ENCODE peak calls at places on chromosomes 16 and 17, in nine cellular contexts. One of them, this sample, is unnamed.

GRCh38 chr16:57600048-57600835 is 28.2 kb upstream of the ADGRG1 start:
- DNase-seq in ovary: no peak
- DNase-seq in kidney epithelial cell: no peak
- DNase-seq in nephron progenitor cell: peak; percentile 75
- DNase-seq in thoracic aorta: no peak
- DNase-seq in GM12865: peak; percentile 82
- DNase-seq in brain microvascular endothelial cell: peak; percentile 17
- DNase-seq in uterus: no peak
- DNase-seq in CD8-positive, alpha-beta T cell: no peak
- DNase-seq in this sample: peak; percentile 70

GRCh38 chr17:57406981-57407286 is 150.6 kb downstream of the MSI2 start:
- DNase-seq in GM12865: no peak
- DNase-seq in CD8-positive, alpha-beta T cell: no peak
- DNase-seq in ovary: no peak
- DNase-seq in thoracic aorta: no peak
- DNase-seq in brain microvascular endothelial cell: no peak
- DNase-seq in nephron progenitor cell: no peak
- DNase-seq in kidney epithelial cell: no peak
- DNase-seq in uterus: no peak
- DNase-seq in this sample: no peak

GRCh38 chr17:7237761-7238417 is 1.4 kb downstream of the PHF23 start:
- DNase-seq in thoracic aorta: no peak
- DNase-seq in nephron progenitor cell: peak; percentile 85
- DNase-seq in brain microvascular endothelial cell: peak; percentile 50
- DNase-seq in kidney epithelial cell: no peak
- DNase-seq in GM12865: peak; percentile 85
- DNase-seq in uterus: peak; percentile 85
- DNase-seq in ovary: peak; percentile 92
- DNase-seq in CD8-positive, alpha-beta T cell: peak; percentile 78
- DNase-seq in this sample: peak; percentile 62

GRCh38 chr17:18261146-18261515 is 669 bp downstream of the MIEF2 start:
- DNase-seq in CD8-positive, alpha-beta T cell: no peak
- DNase-seq in kidney epithelial cell: peak; percentile 69
- DNase-seq in ovary: peak; percentile 72
- DNase-seq in nephron progenitor cell: no peak
- DNase-seq in GM12865: peak; percentile 57
- DNase-seq in uterus: peak; percentile 63
- DNase-seq in brain microvascular endothelial cell: no peak
- DNase-seq in thoracic aorta: peak; percentile 52
- DNase-seq in this sample: peak; percentile 71

GRCh38 chr16:86578056-86578455 is 293 bp upstream of the FOXL1 start:
- DNase-seq in GM12865: no peak
- DNase-seq in brain microvascular endothelial cell: peak; percentile 83
- DNase-seq in CD8-positive, alpha-beta T cell: no peak
- DNase-seq in thoracic aorta: no peak
- DNase-seq in ovary: no peak
- DNase-seq in kidney epithelial cell: no peak
- DNase-seq in uterus: no peak
- DNase-seq in nephron progenitor cell: no peak
- DNase-seq in this sample: no peak

GRCh38 chr17:15076991-15077663 is 188.0 kb downstream of the PMP22 start:
- DNase-seq in thoracic aorta: no peak
- DNase-seq in brain microvascular endothelial cell: no peak
- DNase-seq in CD8-positive, alpha-beta T cell: no peak
- DNase-seq in kidney epithelial cell: no peak
- DNase-seq in nephron progenitor cell: no peak
- DNase-seq in ovary: no peak
- DNase-seq in uterus: no peak
- DNase-seq in GM12865: no peak
- DNase-seq in this sample: no peak

GRCh38 chr17:74658620-74659019 is 35.1 kb upstream of the CD300E start:
- DNase-seq in thoracic aorta: no peak
- DNase-seq in CD8-positive, alpha-beta T cell: no peak
- DNase-seq in uterus: no peak
- DNase-seq in kidney epithelial cell: no peak
- DNase-seq in nephron progenitor cell: no peak
- DNase-seq in ovary: no peak
- DNase-seq in brain microvascular endothelial cell: no peak
- DNase-seq in GM12865: no peak
- DNase-seq in this sample: no peak

GRCh38 chr17:78986048-78986648 is 6.4 kb upstream of the LGALS3BP start:
- DNase-seq in uterus: no peak
- DNase-seq in ovary: no peak
- DNase-seq in nephron progenitor cell: no peak
- DNase-seq in brain microvascular endothelial cell: peak; percentile 47
- DNase-seq in GM12865: peak; percentile 33
- DNase-seq in kidney epithelial cell: no peak
- DNase-seq in CD8-positive, alpha-beta T cell: peak; percentile 21
- DNase-seq in thoracic aorta: no peak
- DNase-seq in this sample: peak; percentile 22

GRCh38 chr17:63446218-63446980 is at the start of gene CYB561:
- DNase-seq in GM12865: peak; percentile 88
- DNase-seq in uterus: peak; percentile 77
- DNase-seq in brain microvascular endothelial cell: no peak
- DNase-seq in kidney epithelial cell: no peak
- DNase-seq in nephron progenitor cell: peak; percentile 82
- DNase-seq in thoracic aorta: no peak
- DNase-seq in ovary: peak; percentile 90
- DNase-seq in CD8-positive, alpha-beta T cell: peak; percentile 31
- DNase-seq in this sample: peak; percentile 85

GRCh38 chr17:41772218-41772585 is 14.3 kb downstream of the JUP start:
- DNase-seq in brain microvascular endothelial cell: no peak
- DNase-seq in thoracic aorta: no peak
- DNase-seq in CD8-positive, alpha-beta T cell: no peak
- DNase-seq in GM12865: no peak
- DNase-seq in kidney epithelial cell: no peak
- DNase-seq in uterus: no peak
- DNase-seq in nephron progenitor cell: no peak
- DNase-seq in ovary: no peak
- DNase-seq in this sample: no peak

GRCh38 chr16:64397042-64397441 is 724.8 kb downstream of the CDH11 start:
- DNase-seq in CD8-positive, alpha-beta T cell: no peak
- DNase-seq in brain microvascular endothelial cell: peak; percentile 75
- DNase-seq in uterus: no peak
- DNase-seq in kidney epithelial cell: no peak
- DNase-seq in thoracic aorta: no peak
- DNase-seq in GM12865: no peak
- DNase-seq in ovary: no peak
- DNase-seq in nephron progenitor cell: no peak
- DNase-seq in this sample: no peak

GRCh38 chr16:78122774-78123315 is 23.4 kb downstream of the WWOX start:
- DNase-seq in kidney epithelial cell: no peak
- DNase-seq in GM12865: peak; percentile 45
- DNase-seq in brain microvascular endothelial cell: peak; percentile 10
- DNase-seq in thoracic aorta: no peak
- DNase-seq in nephron progenitor cell: no peak
- DNase-seq in ovary: no peak
- DNase-seq in uterus: no peak
- DNase-seq in CD8-positive, alpha-beta T cell: no peak
- DNase-seq in this sample: peak; percentile 75

GRCh38 chr16:27398894-27399853 is 2.8 kb upstream of the IL21R start:
- DNase-seq in uterus: no peak
- DNase-seq in kidney epithelial cell: no peak
- DNase-seq in brain microvascular endothelial cell: no peak
- DNase-seq in thoracic aorta: no peak
- DNase-seq in ovary: no peak
- DNase-seq in GM12865: peak; percentile 90
- DNase-seq in CD8-positive, alpha-beta T cell: no peak
- DNase-seq in nephron progenitor cell: no peak
- DNase-seq in this sample: no peak

GRCh38 chr17:34237458-34237857 is 17.6 kb upstream of the CCL2 start:
- DNase-seq in thoracic aorta: no peak
- DNase-seq in nephron progenitor cell: no peak
- DNase-seq in GM12865: no peak
- DNase-seq in CD8-positive, alpha-beta T cell: no peak
- DNase-seq in kidney epithelial cell: no peak
- DNase-seq in brain microvascular endothelial cell: no peak
- DNase-seq in ovary: no peak
- DNase-seq in uterus: no peak
- DNase-seq in this sample: no peak

GRCh38 chr17:59652119-59652518 is 32.4 kb downstream of the CLTC start:
- DNase-seq in brain microvascular endothelial cell: peak; percentile 17
- DNase-seq in nephron progenitor cell: no peak
- DNase-seq in GM12865: no peak
- DNase-seq in ovary: no peak
- DNase-seq in thoracic aorta: no peak
- DNase-seq in kidney epithelial cell: no peak
- DNase-seq in uterus: no peak
- DNase-seq in CD8-positive, alpha-beta T cell: no peak
- DNase-seq in this sample: peak; percentile 11

GRCh38 chr17:676060-676745 is 38.4 kb downstream of the VPS53 start:
- DNase-seq in ovary: no peak
- DNase-seq in nephron progenitor cell: no peak
- DNase-seq in kidney epithelial cell: no peak
- DNase-seq in CD8-positive, alpha-beta T cell: no peak
- DNase-seq in thoracic aorta: no peak
- DNase-seq in GM12865: no peak
- DNase-seq in brain microvascular endothelial cell: no peak
- DNase-seq in uterus: no peak
- DNase-seq in this sample: no peak

GRCh38 chr16:7921360-7921759 is 588.7 kb downstream of the RBFOX1 start:
- DNase-seq in kidney epithelial cell: no peak
- DNase-seq in GM12865: no peak
- DNase-seq in nephron progenitor cell: no peak
- DNase-seq in brain microvascular endothelial cell: no peak
- DNase-seq in uterus: no peak
- DNase-seq in CD8-positive, alpha-beta T cell: no peak
- DNase-seq in ovary: no peak
- DNase-seq in thoracic aorta: no peak
- DNase-seq in this sample: no peak

GRCh38 chr16:3150346-3151218 is 15.8 kb downstream of the ZNF213 start:
- DNase-seq in uterus: peak; percentile 96
- DNase-seq in GM12865: peak; percentile 97
- DNase-seq in ovary: peak; percentile 96
- DNase-seq in nephron progenitor cell: peak; percentile 98
- DNase-seq in thoracic aorta: peak; percentile 82
- DNase-seq in CD8-positive, alpha-beta T cell: peak; percentile 94
- DNase-seq in kidney epithelial cell: peak; percentile 69
- DNase-seq in brain microvascular endothelial cell: peak; percentile 94
- DNase-seq in this sample: peak; percentile 98

GRCh38 chr16:3149193-3149530 is 14.3 kb downstream of the ZNF213 start:
- DNase-seq in thoracic aorta: no peak
- DNase-seq in brain microvascular endothelial cell: no peak
- DNase-seq in nephron progenitor cell: no peak
- DNase-seq in ovary: no peak
- DNase-seq in GM12865: no peak
- DNase-seq in uterus: no peak
- DNase-seq in CD8-positive, alpha-beta T cell: no peak
- DNase-seq in kidney epithelial cell: no peak
- DNase-seq in this sample: no peak

GRCh38 chr16:3147757-3148104 is 12.9 kb downstream of the ZNF213 start:
- DNase-seq in ovary: no peak
- DNase-seq in CD8-positive, alpha-beta T cell: no peak
- DNase-seq in kidney epithelial cell: no peak
- DNase-seq in brain microvascular endothelial cell: no peak
- DNase-seq in thoracic aorta: no peak
- DNase-seq in nephron progenitor cell: no peak
- DNase-seq in GM12865: no peak
- DNase-seq in uterus: no peak
- DNase-seq in this sample: no peak

GRCh38 chr16:3148256-3149192 is 13.7 kb downstream of the ZNF213 start:
- DNase-seq in GM12865: no peak
- DNase-seq in CD8-positive, alpha-beta T cell: no peak
- DNase-seq in brain microvascular endothelial cell: no peak
- DNase-seq in thoracic aorta: no peak
- DNase-seq in nephron progenitor cell: no peak
- DNase-seq in uterus: no peak
- DNase-seq in ovary: no peak
- DNase-seq in kidney epithelial cell: no peak
- DNase-seq in this sample: no peak

GRCh38 chr16:3149630-3150345 is 15.0 kb downstream of the ZNF213 start:
- DNase-seq in uterus: peak; percentile 60
- DNase-seq in GM12865: peak; percentile 80
- DNase-seq in nephron progenitor cell: peak; percentile 79
- DNase-seq in thoracic aorta: no peak
- DNase-seq in CD8-positive, alpha-beta T cell: peak; percentile 66
- DNase-seq in brain microvascular endothelial cell: peak; percentile 56
- DNase-seq in ovary: peak; percentile 81
- DNase-seq in kidney epithelial cell: no peak
- DNase-seq in this sample: peak; percentile 64
- TF ChIP-seq CTCF in uterus: peak; percentile 19
- TF ChIP-seq CTCF in GM12865: peak; percentile 57
- TF ChIP-seq CTCF in nephron progenitor cell: peak; percentile 36
- TF ChIP-seq CTCF in thoracic aorta: peak; percentile 25
- TF ChIP-seq CTCF in CD8-positive, alpha-beta T cell: peak; percentile 24
- TF ChIP-seq CTCF in brain microvascular endothelial cell: peak; percentile 68
- TF ChIP-seq CTCF in ovary: peak; percentile 37
- TF ChIP-seq CTCF in kidney epithelial cell: peak; percentile 64
- TF ChIP-seq CTCF in this sample: peak; percentile 44

DNA sequence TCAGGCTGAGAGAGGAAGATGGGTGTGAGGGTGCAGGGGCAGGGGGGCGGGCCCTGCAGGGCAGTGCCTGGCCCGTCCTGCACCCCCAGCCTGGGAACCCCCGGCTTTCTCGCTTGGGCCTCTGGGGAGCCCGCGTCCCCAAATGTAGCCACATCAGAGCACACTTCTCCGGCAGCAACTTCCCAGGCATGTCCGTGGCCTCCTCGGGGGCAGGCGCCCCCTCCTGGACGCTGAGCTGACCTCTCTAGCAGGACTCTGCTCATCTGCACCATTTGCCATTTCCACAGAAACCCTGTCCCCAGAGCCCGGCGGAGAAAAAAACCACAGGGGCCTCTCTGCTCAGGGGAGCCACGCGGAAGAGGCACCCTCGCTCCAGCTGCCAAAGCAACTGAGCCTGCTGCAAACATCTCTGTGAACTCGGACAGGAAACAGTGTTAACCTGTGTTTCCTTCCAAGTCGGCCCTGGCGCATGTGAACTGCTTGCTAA is 63.4 kb downstream of the KLHDC4 start:
- DNase-seq in kidney epithelial cell: no peak
- DNase-seq in nephron progenitor cell: peak; percentile 67
- DNase-seq in uterus: no peak
- DNase-seq in ovary: peak; percentile 52
- DNase-seq in GM12865: peak; percentile 84
- DNase-seq in CD8-positive, alpha-beta T cell: peak; percentile 34
- DNase-seq in thoracic aorta: no peak
- DNase-seq in brain microvascular endothelial cell: peak; percentile 16
- DNase-seq in this sample: no peak
- TF ChIP-seq CTCF in kidney epithelial cell: peak; percentile 63
- TF ChIP-seq CTCF in nephron progenitor cell: peak; percentile 58
- TF ChIP-seq CTCF in uterus: no peak
- TF ChIP-seq CTCF in ovary: no peak
- TF ChIP-seq CTCF in GM12865: peak; percentile 52
- TF ChIP-seq CTCF in CD8-positive, alpha-beta T cell: no peak
- TF ChIP-seq CTCF in thoracic aorta: no peak
- TF ChIP-seq CTCF in brain microvascular endothelial cell: peak; percentile 80
- TF ChIP-seq CTCF in this sample: peak; percentile 9

GRCh38 chr16:50368410-50369132 is at the start of gene BRD7:
- DNase-seq in nephron progenitor cell: peak; percentile 78
- DNase-seq in kidney epithelial cell: no peak
- DNase-seq in thoracic aorta: no peak
- DNase-seq in uterus: peak; percentile 80
- DNase-seq in CD8-positive, alpha-beta T cell: peak; percentile 67
- DNase-seq in GM12865: peak; percentile 81
- DNase-seq in brain microvascular endothelial cell: peak; percentile 29
- DNase-seq in ovary: peak; percentile 87
- DNase-seq in this sample: peak; percentile 51
- TF ChIP-seq CTCF in nephron progenitor cell: no peak
- TF ChIP-seq CTCF in kidney epithelial cell: no peak
- TF ChIP-seq CTCF in thoracic aorta: peak; percentile 32
- TF ChIP-seq CTCF in uterus: peak; percentile 80
- TF ChIP-seq CTCF in CD8-positive, alpha-beta T cell: no peak
- TF ChIP-seq CTCF in GM12865: peak; percentile 51
- TF ChIP-seq CTCF in brain microvascular endothelial cell: peak; percentile 42
- TF ChIP-seq CTCF in ovary: peak; percentile 31
- TF ChIP-seq CTCF in this sample: peak; percentile 32

GRCh38 chr16:54936979-54937672 is 6.5 kb downstream of the IRX5 start:
- DNase-seq in GM12865: no peak
- DNase-seq in uterus: no peak
- DNase-seq in CD8-positive, alpha-beta T cell: no peak
- DNase-seq in brain microvascular endothelial cell: no peak
- DNase-seq in nephron progenitor cell: peak; percentile 83
- DNase-seq in kidney epithelial cell: no peak
- DNase-seq in thoracic aorta: no peak
- DNase-seq in ovary: no peak
- DNase-seq in this sample: peak; percentile 77
- TF ChIP-seq CTCF in GM12865: no peak
- TF ChIP-seq CTCF in uterus: peak; percentile 13
- TF ChIP-seq CTCF in CD8-positive, alpha-beta T cell: no peak
- TF ChIP-seq CTCF in brain microvascular endothelial cell: peak; percentile 79
- TF ChIP-seq CTCF in nephron progenitor cell: peak; percentile 91
- TF ChIP-seq CTCF in kidney epithelial cell: peak; percentile 80
- TF ChIP-seq CTCF in thoracic aorta: peak; percentile 45
- TF ChIP-seq CTCF in ovary: no peak
- TF ChIP-seq CTCF in this sample: peak; percentile 80